ENCODE peak calls at places on chromosomes 6 and 20, in six cellular contexts. One of them, this sample, is unnamed.
A peak's percentile ranks its signal among the peaks of the same experiment; 100 is the strongest.

GRCh38 chr6:137033828-137034227 is 10.9 kb downstream of the IL20RA start:
- DNase-seq in AG09309: no peak
- DNase-seq in IMR-90: no peak
- DNase-seq in psoas muscle: no peak
- DNase-seq in fibroblast of pulmonary artery: no peak
- DNase-seq in cardiac fibroblast: no peak
- DNase-seq in this sample: no peak

GRCh38 chr20:49345538-49345937 is 67.7 kb upstream of the ZNFX1 start:
- DNase-seq in AG09309: peak; percentile 45
- DNase-seq in IMR-90: peak; percentile 32
- DNase-seq in psoas muscle: peak; percentile 81
- DNase-seq in fibroblast of pulmonary artery: peak; percentile 65
- DNase-seq in cardiac fibroblast: peak; percentile 57
- DNase-seq in this sample: no peak

GRCh38 chr6:158958504-158959386 is 41.3 kb downstream of the RSPH3 start:
- DNase-seq in AG09309: no peak
- DNase-seq in IMR-90: no peak
- DNase-seq in psoas muscle: no peak
- DNase-seq in fibroblast of pulmonary artery: no peak
- DNase-seq in cardiac fibroblast: no peak
- DNase-seq in this sample: no peak

GRCh38 chr6:168450921-168451320 is 9.9 kb downstream of the SMOC2 start:
- DNase-seq in AG09309: no peak
- DNase-seq in IMR-90: no peak
- DNase-seq in psoas muscle: no peak
- DNase-seq in fibroblast of pulmonary artery: no peak
- DNase-seq in cardiac fibroblast: no peak
- DNase-seq in this sample: no peak

GRCh38 chr6:10463491-10464481 is 48.9 kb upstream of the TFAP2A start:
- DNase-seq in AG09309: no peak
- DNase-seq in IMR-90: no peak
- DNase-seq in psoas muscle: no peak
- DNase-seq in fibroblast of pulmonary artery: no peak
- DNase-seq in cardiac fibroblast: no peak
- DNase-seq in this sample: no peak

GRCh38 chr6:129498556-129498940 is 211.4 kb downstream of the ARHGAP18 start:
- DNase-seq in AG09309: no peak
- DNase-seq in IMR-90: peak; percentile 23
- DNase-seq in psoas muscle: no peak
- DNase-seq in fibroblast of pulmonary artery: peak; percentile 33
- DNase-seq in cardiac fibroblast: no peak
- DNase-seq in this sample: no peak

GRCh38 chr6:123676793-123677192 is 40.0 kb upstream of the TRDN start:
- DNase-seq in AG09309: no peak
- DNase-seq in IMR-90: no peak
- DNase-seq in psoas muscle: no peak
- DNase-seq in fibroblast of pulmonary artery: no peak
- DNase-seq in cardiac fibroblast: no peak
- DNase-seq in this sample: no peak

GRCh38 chr6:33983721-33984465 is 162.0 kb downstream of the GRM4 start:
- DNase-seq in AG09309: no peak
- DNase-seq in IMR-90: no peak
- DNase-seq in psoas muscle: no peak
- DNase-seq in fibroblast of pulmonary artery: no peak
- DNase-seq in cardiac fibroblast: no peak
- DNase-seq in this sample: no peak

GRCh38 chr6:43828711-43829110 is 58.7 kb downstream of the VEGFA start:
- DNase-seq in AG09309: no peak
- DNase-seq in IMR-90: no peak
- DNase-seq in psoas muscle: no peak
- DNase-seq in fibroblast of pulmonary artery: no peak
- DNase-seq in cardiac fibroblast: no peak
- DNase-seq in this sample: no peak

GRCh38 chr6:43669922-43670622 is 17.5 kb downstream of the MRPS18A start:
- DNase-seq in AG09309: no peak
- DNase-seq in IMR-90: no peak
- DNase-seq in psoas muscle: no peak
- DNase-seq in fibroblast of pulmonary artery: peak; percentile 35
- DNase-seq in cardiac fibroblast: peak; percentile 58
- DNase-seq in this sample: no peak

GRCh38 chr6:105424177-105424783 is 21.4 kb upstream of the PREP start:
- DNase-seq in AG09309: no peak
- DNase-seq in IMR-90: peak; percentile 63
- DNase-seq in psoas muscle: no peak
- DNase-seq in fibroblast of pulmonary artery: peak; percentile 77
- DNase-seq in cardiac fibroblast: peak; percentile 76
- DNase-seq in this sample: peak; percentile 16

GRCh38 chr6:91653954-91654843 is 1067.3 kb upstream of the MAP3K7 start:
- DNase-seq in AG09309: no peak
- DNase-seq in IMR-90: no peak
- DNase-seq in psoas muscle: no peak
- DNase-seq in fibroblast of pulmonary artery: no peak
- DNase-seq in cardiac fibroblast: no peak
- DNase-seq in this sample: no peak

GRCh38 chr6:89069536-89070163 is 10.9 kb upstream of the PNRC1 start:
- DNase-seq in AG09309: no peak
- DNase-seq in IMR-90: no peak
- DNase-seq in psoas muscle: no peak
- DNase-seq in fibroblast of pulmonary artery: no peak
- DNase-seq in cardiac fibroblast: no peak
- DNase-seq in this sample: no peak

GRCh38 chr20:1396264-1396663 is 3.4 kb upstream of the FKBP1A start:
- DNase-seq in AG09309: no peak
- DNase-seq in IMR-90: no peak
- DNase-seq in psoas muscle: no peak
- DNase-seq in fibroblast of pulmonary artery: no peak
- DNase-seq in cardiac fibroblast: no peak
- DNase-seq in this sample: no peak

GRCh38 chr20:57566803-57567459 is 6.0 kb downstream of the PCK1 start:
- DNase-seq in AG09309: no peak
- DNase-seq in IMR-90: no peak
- DNase-seq in psoas muscle: no peak
- DNase-seq in fibroblast of pulmonary artery: no peak
- DNase-seq in cardiac fibroblast: no peak
- DNase-seq in this sample: no peak

GRCh38 chr6:102525336-102525735 is 1131.8 kb downstream of the GRIK2 start:
- DNase-seq in AG09309: no peak
- DNase-seq in IMR-90: no peak
- DNase-seq in psoas muscle: no peak
- DNase-seq in fibroblast of pulmonary artery: no peak
- DNase-seq in cardiac fibroblast: no peak
- DNase-seq in this sample: no peak

GRCh38 chr6:90993771-90994170 is 406.9 kb upstream of the MAP3K7 start:
- DNase-seq in AG09309: no peak
- DNase-seq in IMR-90: no peak
- DNase-seq in psoas muscle: no peak
- DNase-seq in fibroblast of pulmonary artery: no peak
- DNase-seq in cardiac fibroblast: no peak
- DNase-seq in this sample: no peak

GRCh38 chr20:49768204-49769124 is 44.2 kb upstream of the SLC9A8 start:
- DNase-seq in AG09309: peak; percentile 87
- DNase-seq in IMR-90: peak; percentile 70
- DNase-seq in psoas muscle: peak; percentile 69
- DNase-seq in fibroblast of pulmonary artery: peak; percentile 99
- DNase-seq in cardiac fibroblast: peak; percentile 98
- DNase-seq in this sample: no peak

GRCh38 chr6:132456700-132457143 is 55.4 kb upstream of the MOXD1 start:
- DNase-seq in AG09309: no peak
- DNase-seq in IMR-90: no peak
- DNase-seq in psoas muscle: no peak
- DNase-seq in fibroblast of pulmonary artery: no peak
- DNase-seq in cardiac fibroblast: peak; percentile 35
- DNase-seq in this sample: peak; percentile 13

GRCh38 chr6:125746019-125746414 is 3.4 kb upstream of the HEY2 start:
- DNase-seq in AG09309: no peak
- DNase-seq in IMR-90: no peak
- DNase-seq in psoas muscle: no peak
- DNase-seq in fibroblast of pulmonary artery: no peak
- DNase-seq in cardiac fibroblast: no peak
- DNase-seq in this sample: no peak

GRCh38 chr6:99514089-99514488 is 1.1 kb downstream of the USP45 start:
- DNase-seq in AG09309: no peak
- DNase-seq in IMR-90: peak; percentile 15
- DNase-seq in psoas muscle: no peak
- DNase-seq in fibroblast of pulmonary artery: no peak
- DNase-seq in cardiac fibroblast: peak; percentile 13
- DNase-seq in this sample: no peak

GRCh38 chr20:38640486-38640885 is 38.9 kb downstream of the ARHGAP40 start:
- DNase-seq in AG09309: no peak
- DNase-seq in IMR-90: no peak
- DNase-seq in psoas muscle: no peak
- DNase-seq in fibroblast of pulmonary artery: no peak
- DNase-seq in cardiac fibroblast: no peak
- DNase-seq in this sample: no peak

GRCh38 chr6:89145461-89145961 is 344 bp upstream of the PM20D2 start:
- DNase-seq in AG09309: no peak
- DNase-seq in IMR-90: peak; percentile 15
- DNase-seq in psoas muscle: no peak
- DNase-seq in fibroblast of pulmonary artery: peak; percentile 22
- DNase-seq in cardiac fibroblast: peak; percentile 29
- DNase-seq in this sample: no peak

GRCh38 chr6:306641-307061 is 14.4 kb downstream of the DUSP22 start:
- DNase-seq in AG09309: no peak
- DNase-seq in IMR-90: no peak
- DNase-seq in psoas muscle: no peak
- DNase-seq in fibroblast of pulmonary artery: no peak
- DNase-seq in cardiac fibroblast: no peak
- DNase-seq in this sample: no peak

GRCh38 chr6:116218172-116218633 is 35.7 kb downstream of the TSPYL4 start:
- DNase-seq in AG09309: no peak
- DNase-seq in IMR-90: peak; percentile 31
- DNase-seq in psoas muscle: no peak
- DNase-seq in fibroblast of pulmonary artery: peak; percentile 45
- DNase-seq in cardiac fibroblast: peak; percentile 37
- DNase-seq in this sample: no peak
- TF ChIP-seq CTCF in AG09309: peak; percentile 27
- TF ChIP-seq CTCF in IMR-90: peak; percentile 63
- TF ChIP-seq CTCF in psoas muscle: peak; percentile 44
- TF ChIP-seq CTCF in fibroblast of pulmonary artery: peak; percentile 37
- TF ChIP-seq CTCF in cardiac fibroblast: peak; percentile 45
- TF ChIP-seq CTCF in this sample: peak; percentile 9

DNA sequence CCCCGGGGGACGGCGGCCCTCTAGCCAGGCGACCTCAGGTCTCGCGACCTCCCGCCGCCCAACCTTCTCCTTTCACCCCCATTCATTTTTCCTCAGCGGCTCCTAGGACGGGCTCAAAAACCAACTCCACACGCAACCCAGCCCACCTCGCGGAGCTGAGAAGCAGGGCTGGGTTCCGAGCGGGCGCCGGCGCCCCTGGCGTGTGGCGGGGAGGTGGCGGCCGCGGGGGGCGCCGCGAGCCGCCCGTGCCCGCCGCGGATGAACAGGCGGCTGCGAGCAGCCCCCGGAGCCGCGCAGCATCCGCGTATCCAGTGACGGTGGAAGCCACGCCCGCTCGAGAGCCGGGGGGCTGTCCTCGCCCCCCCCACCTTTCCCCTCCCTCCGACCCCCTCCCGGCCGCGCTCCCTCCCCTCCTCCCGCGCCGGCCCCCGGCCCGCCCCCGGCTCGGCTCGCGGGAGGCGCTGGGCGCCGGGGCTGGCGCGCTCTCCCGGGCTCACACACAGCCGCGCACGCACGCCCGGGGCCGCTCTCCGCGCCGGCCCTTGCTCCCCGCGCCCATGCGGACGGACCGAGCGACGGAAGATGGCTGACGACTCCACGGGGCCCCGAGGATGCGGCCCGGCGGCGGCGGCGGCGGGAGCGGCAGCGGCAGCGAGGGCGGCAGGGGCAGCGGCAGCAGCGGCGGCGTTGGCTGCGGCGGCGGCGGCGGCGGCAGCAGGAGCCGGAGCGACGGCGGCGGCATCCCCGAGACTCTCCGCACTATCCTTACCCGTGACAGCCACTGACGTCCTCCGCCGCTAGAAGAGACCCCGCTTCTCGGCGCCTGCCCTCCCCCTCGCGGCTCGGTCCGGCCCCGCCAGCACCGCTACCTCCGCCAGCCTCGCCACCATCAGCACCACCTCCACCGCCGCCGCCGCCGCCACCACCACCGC is at the start of gene SOBP:
- DNase-seq in AG09309: no peak
- DNase-seq in IMR-90: peak; percentile 47
- DNase-seq in psoas muscle: peak; percentile 87
- DNase-seq in fibroblast of pulmonary artery: peak; percentile 42
- DNase-seq in cardiac fibroblast: peak; percentile 70
- DNase-seq in this sample: peak; percentile 74
- TF ChIP-seq CTCF in AG09309: no peak
- TF ChIP-seq CTCF in IMR-90: no peak
- TF ChIP-seq CTCF in psoas muscle: no peak
- TF ChIP-seq CTCF in fibroblast of pulmonary artery: no peak
- TF ChIP-seq CTCF in cardiac fibroblast: no peak
- TF ChIP-seq CTCF in this sample: no peak

GRCh38 chr20:41599699-41600104 is 18.5 kb downstream of the CHD6 start:
- DNase-seq in AG09309: no peak
- DNase-seq in IMR-90: no peak
- DNase-seq in psoas muscle: no peak
- DNase-seq in fibroblast of pulmonary artery: no peak
- DNase-seq in cardiac fibroblast: no peak
- DNase-seq in this sample: no peak

GRCh38 chr20:41607791-41608190 is 10.4 kb downstream of the CHD6 start:
- DNase-seq in AG09309: no peak
- DNase-seq in IMR-90: no peak
- DNase-seq in psoas muscle: no peak
- DNase-seq in fibroblast of pulmonary artery: no peak
- DNase-seq in cardiac fibroblast: no peak
- DNase-seq in this sample: no peak

GRCh38 chr20:41601742-41602141 is 16.4 kb downstream of the CHD6 start:
- DNase-seq in AG09309: no peak
- DNase-seq in IMR-90: no peak
- DNase-seq in psoas muscle: no peak
- DNase-seq in fibroblast of pulmonary artery: no peak
- DNase-seq in cardiac fibroblast: no peak
- DNase-seq in this sample: no peak

GRCh38 chr20:41600926-41601631 is 17.1 kb downstream of the CHD6 start:
- DNase-seq in AG09309: no peak
- DNase-seq in IMR-90: no peak
- DNase-seq in psoas muscle: no peak
- DNase-seq in fibroblast of pulmonary artery: no peak
- DNase-seq in cardiac fibroblast: no peak
- DNase-seq in this sample: no peak

GRCh38 chr20:41604002-41604401 is 14.2 kb downstream of the CHD6 start:
- DNase-seq in AG09309: no peak
- DNase-seq in IMR-90: no peak
- DNase-seq in psoas muscle: no peak
- DNase-seq in fibroblast of pulmonary artery: no peak
- DNase-seq in cardiac fibroblast: no peak
- DNase-seq in this sample: no peak
- TF ChIP-seq CTCF in AG09309: no peak
- TF ChIP-seq CTCF in IMR-90: no peak
- TF ChIP-seq CTCF in psoas muscle: no peak
- TF ChIP-seq CTCF in fibroblast of pulmonary artery: peak; percentile 26
- TF ChIP-seq CTCF in cardiac fibroblast: peak; percentile 19
- TF ChIP-seq CTCF in this sample: no peak

DNA sequence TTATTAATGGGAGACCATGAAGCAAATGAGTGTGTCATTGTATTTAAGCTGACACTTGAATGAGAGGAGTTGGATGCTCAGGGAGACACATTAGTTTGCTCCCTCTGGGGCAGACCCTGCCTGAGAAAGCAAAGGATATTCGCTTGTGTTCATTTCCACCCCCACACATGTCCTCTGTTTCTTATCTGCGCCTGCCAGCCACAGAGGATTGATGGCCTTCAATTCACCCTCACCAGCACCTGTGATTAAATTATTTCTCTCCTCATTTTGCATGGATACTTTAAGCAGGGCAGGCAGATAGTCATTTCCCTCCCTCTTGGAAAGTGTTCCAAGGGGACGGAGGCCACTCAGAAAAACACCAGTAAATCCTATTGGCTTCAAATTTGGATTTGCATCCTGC is 185.2 kb upstream of the GMDS start:
- DNase-seq in AG09309: no peak
- DNase-seq in IMR-90: no peak
- DNase-seq in psoas muscle: no peak
- DNase-seq in fibroblast of pulmonary artery: no peak
- DNase-seq in cardiac fibroblast: no peak
- DNase-seq in this sample: no peak
- TF ChIP-seq CTCF in AG09309: no peak
- TF ChIP-seq CTCF in IMR-90: no peak
- TF ChIP-seq CTCF in psoas muscle: no peak
- TF ChIP-seq CTCF in fibroblast of pulmonary artery: no peak
- TF ChIP-seq CTCF in cardiac fibroblast: no peak
- TF ChIP-seq CTCF in this sample: no peak

This sample was measured in pancreas.